ENCODE peak calls at places on chromosomes 5 and 9, in five cellular contexts. B is esophagus muscularis mucosa, I is T-helper 1 cell, G is cardiac septum, K is activated B cell treated with CpG ODN at 0.5 μM for 24 hours. L is an unnamed sample.

GRCh38 chr5:20445326-20445860 is 457.4 kb upstream of the CDH18 start:
- DNase-seq in B (no peak), I (no peak), G (no peak), K (no peak), L (no peak)

GRCh38 chr5:115586525-115587146 is 15.6 kb downstream of the TICAM2 start:
- DNase-seq in B (no peak), I (no peak), G (no peak), K (no peak), L (peak; percentile 24)

GRCh38 chr9:131677445-131678180 is 62.3 kb downstream of the RAPGEF1 start:
- DNase-seq in B (no peak), I (no peak), G (no peak), K (no peak), L (peak; percentile 16)

GRCh38 chr5:144236479-144236878 is 65.8 kb downstream of the KCTD16 start:
- DNase-seq in B (no peak), I (no peak), G (no peak), K (no peak), L (no peak)

GRCh38 chr5:79875230-79875629 is 115.8 kb downstream of the MTX3 start:
- DNase-seq in B (peak; percentile 68), I (no peak), G (no peak), K (no peak), L (no peak)

GRCh38 chr5:131264453-131265200 is 774 bp downstream of the CDC42SE2 start:
- DNase-seq in B (no peak), I (peak; percentile 18), G (no peak), K (peak; percentile 44), L (no peak)

GRCh38 chr5:107389130-107389553 is 281.6 kb downstream of the EFNA5 start:
- DNase-seq in B (no peak), I (no peak), G (no peak), K (no peak), L (peak; percentile 96)

GRCh38 chr9:95494022-95494415 is 22.8 kb downstream of the PTCH1 start:
- DNase-seq in B (no peak), I (no peak), G (no peak), K (no peak), L (no peak)

GRCh38 chr9:108053555-108054061 is 564.0 kb upstream of the KLF4 start:
- DNase-seq in B (no peak), I (no peak), G (no peak), K (no peak), L (no peak)

GRCh38 chr9:90300901-90301688 is 341.5 kb downstream of the DIRAS2 start:
- DNase-seq in B (no peak), I (no peak), G (no peak), K (no peak), L (peak; percentile 93)

GRCh38 chr9:111525056-111525977 is at the start of gene ZNF483:
- DNase-seq in B (no peak), I (peak; percentile 65), G (peak; percentile 77), K (peak; percentile 51), L (peak; percentile 71)

GRCh38 chr5:132220476-132220875 is 7.2 kb downstream of the P4HA2 start:
- DNase-seq in B (no peak), I (no peak), G (no peak), K (no peak), L (no peak)

GRCh38 chr9:106862946-106863740 is at the start of gene ZNF462:
- DNase-seq in B (no peak), I (no peak), G (no peak), K (no peak), L (peak; percentile 46)

GRCh38 chr5:169945831-169946261 is 34.4 kb downstream of the INSYN2B start:
- DNase-seq in B (no peak), I (no peak), G (no peak), K (no peak), L (no peak)

GRCh38 chr5:110738503-110738811 is 350 bp upstream of the SLC25A46 start:
- DNase-seq in B (no peak), I (no peak), G (no peak), K (no peak), L (no peak)

GRCh38 chr5:73640861-73641320 is 14.9 kb downstream of the ARHGEF28 start:
- DNase-seq in B (no peak), I (no peak), G (no peak), K (no peak), L (peak; percentile 43)

GRCh38 chr5:89878140-89878570 is 531.4 kb downstream of the CETN3 start:
- DNase-seq in B (no peak), I (no peak), G (no peak), K (no peak), L (peak; percentile 33)

GRCh38 chr5:16894236-16895057 is 41.6 kb downstream of the MYO10 start:
- DNase-seq in B (no peak), I (no peak), G (no peak), K (no peak), L (peak; percentile 98)

GRCh38 chr5:160271396-160271795 is 41.0 kb downstream of the CCNJL start:
- DNase-seq in B (no peak), I (no peak), G (no peak), K (no peak), L (no peak)

GRCh38 chr9:37382161-37382981 is 40.1 kb upstream of the GRHPR start:
- DNase-seq in B (no peak), I (no peak), G (no peak), K (no peak), L (no peak)

GRCh38 chr5:225334-225733 is 7.2 kb downstream of the SDHA start:
- DNase-seq in B (no peak), I (no peak), G (no peak), K (no peak), L (no peak)

GRCh38 chr5:150609843-150610584 is 30.4 kb upstream of the SYNPO start:
- DNase-seq in B (no peak), I (no peak), G (no peak), K (no peak), L (no peak)

GRCh38 chr9:96249746-96250145 is 52.2 kb downstream of the HSD17B3 start:
- DNase-seq in B (no peak), I (no peak), G (no peak), K (no peak), L (no peak)

GRCh38 chr5:173920866-173921265 is 32.7 kb downstream of the CPEB4 start:
- DNase-seq in B (no peak), I (no peak), G (no peak), K (no peak), L (no peak)

GRCh38 chr5:177111720-177112394 is 21.7 kb upstream of the NSD1 start:
- DNase-seq in B (no peak), I (peak; percentile 35), G (no peak), K (peak; percentile 61), L (peak; percentile 30)

GRCh38 chr5:129664336-129664937 is 83.5 kb upstream of the MINAR2 start:
- DNase-seq in B (no peak), I (no peak), G (no peak), K (no peak), L (peak; percentile 59)

GRCh38 chr5:75525344-75525743 is 13.7 kb downstream of the POLK start:
- DNase-seq in B (no peak), I (no peak), G (no peak), K (no peak), L (no peak)

GRCh38 chr5:63125862-63126261 is 547.2 kb downstream of the LRRC70 start:
- DNase-seq in B (no peak), I (no peak), G (no peak), K (no peak), L (peak; percentile 19)

GRCh38 chr5:125011014-125011413 is 264.6 kb upstream of the ZNF608 start:
- DNase-seq in B (no peak), I (no peak), G (no peak), K (no peak), L (no peak)

GRCh38 chr9:88738708-88739107 is 203.7 kb downstream of the NXNL2 start:
- DNase-seq in B (peak; percentile 39), I (no peak), G (no peak), K (no peak), L (no peak)

L was measured in NCI-H460.